ENCODE peak calls at places on chromosomes 4 and X, in five cellular contexts. T is A549, D is HT-29, Z is NCI-H774, M is EH. H is an unnamed sample.

GRCh38 chr4:3396611-3397010 is 45.2 kb upstream of the HGFAC start:
- DNase-seq in D (no peak), M (peak), Z (no peak), T (no peak), H (no peak)

GRCh38 chr4:83644677-83645639 is 109.0 kb downstream of the GPAT3 start:
- DNase-seq in D (peak), M (peak), T (peak), Z (peak), H (peak)

GRCh38 chr4:96342790-96343455 is 503.0 kb downstream of the PDHA2 start:
- DNase-seq in T (no peak), D (no peak), Z (no peak), M (no peak), H (no peak)

GRCh38 chr4:112978691-112979472 is 70.6 kb upstream of the ANK2 start:
- DNase-seq in T (no peak), D (no peak), M (peak), Z (no peak), H (no peak)

GRCh38 chrX:84339507-84340364 is 151.7 kb upstream of the RPS6KA6 start:
- DNase-seq in T (peak), D (peak), M (peak), Z (no peak), H (no peak)

GRCh38 chr4:337143-337931 is at the start of gene ZNF141:
- DNase-seq in M (peak), D (no peak), Z (peak), T (peak), H (peak)

GRCh38 chr4:104763554-104764210 is 269.0 kb upstream of the CXXC4 start:
- DNase-seq in T (no peak), Z (no peak), D (no peak), M (no peak), H (no peak)

GRCh38 chr4:109548655-109549054 is 11.4 kb upstream of the MCUB start:
- DNase-seq in Z (no peak), M (peak), D (no peak), T (no peak), H (no peak)

GRCh38 chrX:9133426-9133825 is 99.5 kb upstream of the FAM9B start:
- DNase-seq in D (no peak), Z (no peak), M (peak), T (no peak), H (no peak)

GRCh38 chrX:121389976-121390709 is 342.7 kb downstream of the GLUD2 start:
- DNase-seq in Z (no peak), M (peak), D (peak), T (no peak), H (no peak)

GRCh38 chr4:83947111-83947510 is 411.2 kb downstream of the GPAT3 start:
- DNase-seq in D (no peak), T (no peak), Z (no peak), M (no peak), H (no peak)

GRCh38 chr4:163624727-163625126 is 130.2 kb downstream of the TMA16 start:
- DNase-seq in T (no peak), M (no peak), D (no peak), Z (no peak), H (no peak)

GRCh38 chrX:1190596-1191145 is 21.8 kb downstream of the CRLF2 start:
- DNase-seq in T (no peak), M (no peak), D (no peak), Z (no peak), H (no peak)

GRCh38 chr4:135735543-135735942 is 1534.0 kb upstream of the PABPC4L start:
- DNase-seq in T (no peak), D (no peak), Z (no peak), M (no peak), H (no peak)

GRCh38 chrX:154123241-154124219 is 20.5 kb upstream of the OPN1LW start:
- DNase-seq in T (peak), M (peak), D (peak), Z (no peak), H (no peak)

GRCh38 chrX:46727445-46727844 is 31.5 kb downstream of the SLC9A7 start:
- DNase-seq in D (no peak), Z (no peak), M (peak), T (no peak), H (no peak)

GRCh38 chr4:8202526-8203375 is 3.7 kb downstream of the SH3TC1 start:
- DNase-seq in D (no peak), Z (no peak), M (no peak), T (no peak), H (no peak)

GRCh38 chrX:20571611-20572010 is 304.9 kb upstream of the RPS6KA3 start:
- DNase-seq in D (peak), Z (no peak), T (no peak), M (no peak), H (no peak)

GRCh38 chr4:38574559-38575333 is 89.3 kb upstream of the KLF3 start:
- DNase-seq in Z (peak), T (no peak), M (no peak), D (peak), H (no peak)

GRCh38 chrX:125436855-125437254 is 117.2 kb downstream of the TEX13C start:
- DNase-seq in Z (peak), D (peak), T (peak), M (no peak), H (no peak)

GRCh38 chrX:22037911-22038537 is 5.9 kb downstream of the PHEX start:
- DNase-seq in Z (no peak), M (no peak), D (no peak), T (no peak), H (no peak)

GRCh38 chrX:107632291-107632690 is 4.0 kb downstream of the PRPS1 start:
- DNase-seq in Z (no peak), M (peak), D (no peak), T (no peak), H (no peak)

GRCh38 chr4:163587867-163588266 is 93.4 kb downstream of the TMA16 start:
- DNase-seq in Z (no peak), D (no peak), M (no peak), T (peak), H (no peak)

GRCh38 chrX:112889400-112889799 is 48.8 kb upstream of the AMOT start:
- DNase-seq in D (no peak), T (no peak), Z (no peak), M (no peak), H (no peak)

GRCh38 chr4:24274401-24275035 is 309.8 kb downstream of the DHX15 start:
- DNase-seq in T (no peak), Z (no peak), M (peak), D (no peak), H (no peak)

GRCh38 chr4:82864336-82865001 is 26.5 kb downstream of the SEC31A start:
- DNase-seq in T (no peak), Z (no peak), M (no peak), D (no peak), H (no peak)

GRCh38 chrX:150767475-150768131 is 74.4 kb downstream of the MTMR1 start:
- DNase-seq in T (no peak), M (peak), D (no peak), Z (no peak), H (no peak)

H was measured in T follicular helper cell.